ENCODE peak calls at places on chromosomes 2 and 18, in five cellular contexts. One of them, this sample, is unnamed.

GRCh38 chr2:238811293-238811692 is 36.6 kb upstream of the TWIST2 start:
- DNase-seq in pancreas: no peak
- DNase-seq in HT1080: no peak
- DNase-seq in ACHN: no peak
- DNase-seq in NCI-H1417: no peak
- DNase-seq in this sample: no peak

GRCh38 chr2:217801711-217802110 is 201.1 kb downstream of the TNS1 start:
- DNase-seq in HT1080: no peak
- DNase-seq in NCI-H1417: no peak
- DNase-seq in pancreas: no peak
- DNase-seq in ACHN: no peak
- DNase-seq in this sample: no peak

GRCh38 chr2:215856080-215856479 is 157.3 kb downstream of the MREG start:
- DNase-seq in ACHN: no peak
- DNase-seq in pancreas: no peak
- DNase-seq in HT1080: no peak
- DNase-seq in NCI-H1417: no peak
- DNase-seq in this sample: no peak

GRCh38 chr18:58028109-58028784 is 15.8 kb upstream of the NEDD4L start:
- DNase-seq in pancreas: no peak
- DNase-seq in HT1080: no peak
- DNase-seq in NCI-H1417: no peak
- DNase-seq in ACHN: no peak
- DNase-seq in this sample: no peak

GRCh38 chr18:78448106-78448505 is 531.5 kb upstream of the SALL3 start:
- DNase-seq in HT1080: no peak
- DNase-seq in pancreas: no peak
- DNase-seq in ACHN: no peak
- DNase-seq in NCI-H1417: no peak
- DNase-seq in this sample: no peak

GRCh38 chr2:6827516-6828298 is 38.0 kb downstream of the CMPK2 start:
- DNase-seq in NCI-H1417: no peak
- DNase-seq in pancreas: no peak
- DNase-seq in ACHN: no peak
- DNase-seq in HT1080: no peak
- DNase-seq in this sample: no peak

GRCh38 chr2:187403568-187404260 is 44.3 kb downstream of the CALCRL start:
- DNase-seq in pancreas: no peak
- DNase-seq in NCI-H1417: no peak
- DNase-seq in HT1080: no peak
- DNase-seq in ACHN: peak
- DNase-seq in this sample: no peak

GRCh38 chr2:158713523-158714138 is 81.5 kb upstream of the DAPL1 start:
- DNase-seq in ACHN: no peak
- DNase-seq in pancreas: no peak
- DNase-seq in HT1080: peak
- DNase-seq in NCI-H1417: no peak
- DNase-seq in this sample: no peak

GRCh38 chr18:46712406-46712805 is 44.4 kb downstream of the ST8SIA5 start:
- DNase-seq in NCI-H1417: no peak
- DNase-seq in HT1080: peak
- DNase-seq in pancreas: no peak
- DNase-seq in ACHN: peak
- DNase-seq in this sample: no peak

This sample was measured in left lung.